ENCODE peak calls at places on chromosome 1, in four cellular contexts. J is Caco-2, H is brain microvascular endothelial cell, R is heart left ventricle. U is an unnamed sample.
A peak's percentile ranks its signal among the peaks of the same experiment; 100 is the strongest.

GRCh38 chr1:24362416-24362815 is 43.3 kb downstream of the GRHL3 start:
- DNase-seq in J (no peak), H (no peak), R (no peak), U (no peak)

GRCh38 chr1:32372149-32372756 is 9.9 kb downstream of the TSSK3 start:
- DNase-seq in J (no peak), H (no peak), R (no peak), U (peak; percentile 75)

GRCh38 chr1:109193653-109194590 is 19.8 kb upstream of the SARS1 start:
- DNase-seq in J (peak; percentile 80), H (no peak), R (no peak), U (peak; percentile 65)

GRCh38 chr1:209607102-209607794 is 23.7 kb downstream of the CAMK1G start:
- DNase-seq in J (no peak), H (peak; percentile 18), R (no peak), U (peak; percentile 67)

GRCh38 chr1:39272027-39272790 is 67.7 kb downstream of the MACF1 start:
- DNase-seq in J (peak; percentile 29), H (no peak), R (peak; percentile 14), U (peak; percentile 89)

GRCh38 chr1:14929547-14930223 is 223.9 kb upstream of the TMEM51 start:
- DNase-seq in J (peak; percentile 50), H (peak; percentile 75), R (no peak), U (no peak)

GRCh38 chr1:172239894-172240293 is 180.6 kb upstream of the C1orf105 start:
- DNase-seq in J (no peak), H (no peak), R (no peak), U (no peak)

GRCh38 chr1:16418823-16419425 is 18.3 kb downstream of the SPATA21 start:
- DNase-seq in J (no peak), H (no peak), R (no peak), U (no peak)

GRCh38 chr1:34982820-34983376 is 2.2 kb downstream of the TMEM35B start:
- DNase-seq in J (no peak), H (no peak), R (no peak), U (peak; percentile 63)

GRCh38 chr1:225446298-225446941 is 18.6 kb upstream of the LBR start:
- DNase-seq in J (no peak), H (no peak), R (no peak), U (no peak)

GRCh38 chr1:3630161-3630611 is 5.4 kb downstream of the TPRG1L start:
- DNase-seq in J (no peak), H (no peak), R (no peak), U (no peak)

GRCh38 chr1:231202125-231202633 is 38.8 kb upstream of the GNPAT start:
- DNase-seq in J (no peak), H (no peak), R (no peak), U (no peak)

GRCh38 chr1:44310006-44310405 is 45.1 kb downstream of the ERI3 start:
- DNase-seq in J (no peak), H (no peak), R (no peak), U (no peak)

GRCh38 chr1:205458777-205459566 is 3.1 kb upstream of the BLACAT1 start:
- DNase-seq in J (peak; percentile 72), H (peak; percentile 52), R (peak; percentile 32), U (peak; percentile 21)

DNA sequence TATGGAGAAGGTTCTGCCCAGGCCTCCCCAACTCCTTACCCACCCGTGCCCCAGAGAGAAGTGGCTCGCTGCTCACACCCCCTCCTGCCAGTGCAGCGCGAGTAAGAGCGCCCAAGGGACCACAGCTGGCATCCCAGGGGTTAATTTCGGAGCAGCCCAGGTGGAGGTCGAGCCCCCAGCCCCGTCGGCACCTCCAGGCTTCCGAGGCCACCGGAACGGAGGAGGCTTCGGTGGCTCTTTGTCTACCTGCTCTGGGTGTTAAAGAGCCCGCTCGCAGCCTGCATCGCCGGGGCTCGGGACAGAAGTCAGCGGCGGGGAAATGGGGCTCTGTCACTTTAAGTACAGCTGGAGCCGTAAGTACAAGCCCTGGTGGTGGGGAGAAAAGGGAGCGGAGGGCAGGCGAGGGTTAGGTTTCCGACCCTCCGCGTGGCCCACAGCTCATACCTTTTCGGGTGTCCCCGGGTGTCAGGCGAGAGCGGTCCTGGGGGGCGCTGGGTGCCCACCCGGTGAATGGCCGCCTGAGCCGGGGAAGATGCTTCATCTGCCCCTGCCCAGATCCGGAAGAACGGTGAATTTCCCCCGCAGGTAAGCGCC is 89.4 kb upstream of the IPO9 start:
- DNase-seq in J (peak; percentile 67), H (no peak), R (peak; percentile 70), U (peak; percentile 29)
- TF ChIP-seq CTCF in J (no peak), H (peak; percentile 10), R (no peak), U (no peak)

DNA sequence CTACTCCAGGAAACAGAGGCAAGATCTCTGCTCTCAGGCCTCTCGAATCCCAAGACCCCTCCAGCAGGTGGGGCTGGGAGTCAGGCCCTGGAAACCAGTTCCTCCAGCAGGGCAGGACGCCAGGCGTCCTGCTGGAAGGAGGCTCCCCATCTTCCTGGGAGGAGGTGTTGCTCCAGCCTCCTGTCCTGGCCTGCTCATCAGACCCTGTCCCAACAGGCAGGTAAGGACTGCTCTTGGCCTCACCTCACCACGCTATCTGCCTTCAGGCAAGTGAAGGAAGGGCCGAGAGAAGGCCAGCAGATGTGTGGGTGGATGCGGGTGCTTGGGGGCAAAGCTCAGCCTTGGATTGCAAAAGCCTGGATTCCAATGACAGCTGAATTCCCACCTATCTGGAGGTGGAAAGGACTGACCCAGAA is 82.9 kb downstream of the SSBP3 start:
- DNase-seq in J (peak; percentile 82), H (no peak), R (no peak), U (no peak)
- TF ChIP-seq CTCF in J (peak; percentile 50), H (peak; percentile 20), R (peak; percentile 13), U (no peak)

GRCh38 chr1:167676205-167676915 is 45.4 kb upstream of the MPZL1 start:
- DNase-seq in J (no peak), H (no peak), R (no peak), U (peak; percentile 86)

GRCh38 chr1:167673285-167673684 is 43.3 kb downstream of the RCSD1 start:
- DNase-seq in J (no peak), H (no peak), R (no peak), U (no peak)

GRCh38 chr1:167672831-167673230 is 42.8 kb downstream of the RCSD1 start:
- DNase-seq in J (no peak), H (no peak), R (no peak), U (no peak)

GRCh38 chr1:167676916-167677848 is 44.6 kb upstream of the MPZL1 start:
- DNase-seq in J (no peak), H (no peak), R (no peak), U (peak; percentile 62)

GRCh38 chr1:167675440-167675839 is 45.4 kb downstream of the RCSD1 start:
- DNase-seq in J (no peak), H (no peak), R (no peak), U (no peak)
- TF ChIP-seq CTCF in J (no peak), H (no peak), R (no peak), U (no peak)

DNA sequence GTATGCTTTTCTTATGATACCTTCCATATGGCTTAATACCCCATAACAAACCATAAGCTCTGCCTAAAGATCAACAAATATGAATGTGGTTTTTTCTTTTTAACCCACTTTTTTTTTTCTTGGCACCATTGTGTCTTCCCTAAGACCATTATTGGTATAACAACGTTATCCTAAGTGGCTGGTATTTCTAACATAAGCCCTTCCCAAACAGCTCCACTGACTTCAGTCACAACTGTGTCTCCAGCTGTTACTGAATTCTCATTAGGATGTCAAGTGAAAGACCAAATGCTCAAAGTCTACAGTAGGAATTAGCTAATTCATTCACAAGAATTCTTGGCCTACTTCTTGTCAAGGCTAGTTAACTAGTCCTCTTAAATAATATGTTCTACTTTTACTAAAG is 4.2 kb upstream of the RXRG start:
- DNase-seq in J (no peak), H (no peak), R (no peak), U (no peak)
- TF ChIP-seq CTCF in J (no peak), H (no peak), R (no peak), U (no peak)

DNA sequence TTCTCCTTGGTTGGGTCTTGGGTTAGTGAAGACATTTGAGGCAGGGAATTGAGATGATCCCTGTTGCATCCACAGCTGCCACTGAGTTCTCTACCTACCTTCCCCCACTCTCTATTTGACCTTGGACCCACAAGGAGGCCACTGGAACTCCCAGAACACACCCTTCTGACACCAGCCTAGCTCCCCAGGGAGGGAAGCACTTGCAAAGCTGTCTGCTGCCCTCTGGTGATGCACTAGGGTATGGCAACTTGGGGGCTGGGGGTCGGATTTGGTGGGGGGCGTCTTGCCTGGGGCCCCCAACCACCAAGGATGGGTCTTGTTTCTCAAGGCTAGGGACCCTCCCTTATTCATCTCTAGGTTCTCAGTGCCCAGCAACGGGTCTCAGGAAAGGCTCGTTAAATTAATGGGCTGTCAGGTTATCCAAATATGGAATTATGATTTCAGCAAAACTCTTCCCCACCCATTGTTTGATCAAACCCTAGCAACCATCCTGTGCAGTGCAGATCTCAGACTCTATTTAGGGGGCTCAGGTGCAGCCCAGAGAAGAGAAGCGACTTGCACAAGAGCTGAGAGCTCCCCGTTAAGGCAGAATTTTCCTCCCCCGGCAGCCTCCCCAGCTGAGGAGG is 177.8 kb upstream of the KLHDC7A start:
- DNase-seq in J (no peak), H (no peak), R (no peak), U (peak; percentile 63)
- TF ChIP-seq CTCF in J (peak; percentile 22), H (peak; percentile 41), R (peak; percentile 13), U (peak; percentile 83)

GRCh38 chr1:113106910-113107309 is 33.9 kb downstream of the LRIG2 start:
- DNase-seq in J (no peak), H (no peak), R (no peak), U (no peak)

DNA sequence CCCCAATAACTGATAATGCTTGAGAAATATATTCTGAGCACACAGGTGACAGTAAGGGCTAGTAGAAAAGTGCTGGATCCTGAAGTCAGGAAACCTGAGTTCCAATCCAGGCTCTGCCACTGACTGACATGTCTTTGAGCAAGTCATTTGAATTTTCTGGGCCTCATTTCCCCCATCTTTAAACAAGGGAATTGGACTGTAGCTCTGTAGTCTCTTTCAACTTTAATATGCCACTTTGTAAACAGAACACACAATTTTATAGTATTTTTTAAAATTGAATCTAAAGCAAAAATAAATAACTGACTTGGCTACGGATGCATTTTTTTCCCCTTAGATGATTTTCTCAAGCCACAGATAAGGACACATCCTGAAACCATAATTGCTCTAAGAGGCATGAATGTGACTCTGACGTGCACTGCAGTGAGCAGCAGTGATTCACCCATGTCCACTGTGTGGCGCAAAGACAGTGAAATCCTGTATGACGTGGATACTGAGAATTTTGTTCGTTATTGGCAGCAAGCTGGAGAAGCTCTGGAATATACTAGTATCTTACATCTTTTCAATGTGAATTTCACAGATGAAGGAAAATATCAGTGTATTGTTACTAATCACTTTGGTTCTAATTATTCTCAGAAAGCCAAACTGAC is 37.0 kb downstream of the LRIG2 start:
- DNase-seq in J (no peak), H (peak; percentile 96), R (peak; percentile 17), U (no peak)
- TF ChIP-seq CTCF in J (no peak), H (peak; percentile 50), R (peak; percentile 9), U (no peak)

U was measured in GM12865.